ENCODE peak calls at places on chromosomes 5 and 9, in ten cellular contexts. S is fibroblast of lung, P is mammary epithelial cell, L is H1, I is PC-3, V is GM23248, C is neural progenitor cell, X is MM.1S, E is DND-41, O is IMR-90. U is an unnamed sample.

GRCh38 chr5:160133918-160134304 is 14.7 kb upstream of the PWWP2A start:
- DNase-seq in S (no peak), P (no peak), L (no peak), I (no peak), V (no peak), C (peak; percentile 22), X (no peak), E (no peak), O (no peak), U (no peak)

GRCh38 chr9:91972711-91973110 is 22.7 kb upstream of the ROR2 start:
- DNase-seq in S (no peak), P (no peak), L (no peak), I (no peak), V (no peak), C (no peak), X (no peak), E (no peak), O (no peak), U (no peak)

GRCh38 chr9:109910616-109911568 is 130.9 kb downstream of the PALM2AKAP2 start:
- DNase-seq in S (peak; percentile 76), P (peak; percentile 20), L (no peak), I (peak; percentile 66), V (peak; percentile 86), C (no peak), X (no peak), E (no peak), O (peak; percentile 88), U (no peak)

GRCh38 chr9:110192531-110193326 is 15.2 kb downstream of the C9orf152 start:
- DNase-seq in S (peak; percentile 81), P (no peak), L (no peak), I (no peak), V (peak; percentile 91), C (no peak), X (peak; percentile 67), E (no peak), O (peak; percentile 78), U (no peak)

GRCh38 chr9:5186416-5187169 is 1.2 kb upstream of the INSL6 start:
- DNase-seq in S (peak; percentile 64), P (peak; percentile 55), L (peak; percentile 25), I (peak; percentile 71), V (peak; percentile 74), C (peak; percentile 70), X (peak; percentile 74), E (peak; percentile 70), O (peak; percentile 73), U (peak; percentile 78)

GRCh38 chr9:37827483-37828165 is 27.0 kb downstream of the DCAF10 start:
- DNase-seq in S (no peak), P (no peak), L (no peak), I (no peak), V (no peak), C (no peak), X (no peak), E (no peak), O (no peak), U (peak; percentile 25)

GRCh38 chr5:155728146-155728856 is 598.7 kb upstream of the SGCD start:
- DNase-seq in S (peak; percentile 15), P (peak; percentile 34), L (no peak), I (no peak), V (peak; percentile 74), C (peak; percentile 83), X (no peak), E (no peak), O (peak; percentile 16), U (no peak)

GRCh38 chr9:135840107-135840506 is 67.2 kb downstream of the CAMSAP1 start:
- DNase-seq in S (no peak), P (no peak), L (no peak), I (no peak), V (no peak), C (no peak), X (no peak), E (no peak), O (no peak), U (no peak)

GRCh38 chr5:107957023-107957422 is 286.3 kb upstream of the EFNA5 start:
- DNase-seq in S (no peak), P (no peak), L (no peak), I (no peak), V (no peak), C (peak; percentile 55), X (no peak), E (no peak), O (no peak), U (no peak)

GRCh38 chr5:126056851-126057622 is 366.2 kb upstream of the GRAMD2B start:
- DNase-seq in S (no peak), P (no peak), L (peak; percentile 90), I (no peak), V (no peak), C (no peak), X (no peak), E (no peak), O (no peak), U (no peak)

GRCh38 chr9:111108946-111109345 is 70.7 kb upstream of the LPAR1 start:
- DNase-seq in S (peak; percentile 95), P (peak; percentile 44), L (no peak), I (no peak), V (peak; percentile 97), C (no peak), X (no peak), E (no peak), O (peak; percentile 90), U (no peak)

GRCh38 chr5:53027913-53028312 is 38.8 kb downstream of the ITGA2 start:
- DNase-seq in S (peak; percentile 83), P (peak; percentile 92), L (no peak), I (peak; percentile 74), V (peak; percentile 85), C (no peak), X (no peak), E (no peak), O (peak; percentile 82), U (no peak)

GRCh38 chr9:69444791-69445190 is 119.8 kb downstream of the ENTREP1 start:
- DNase-seq in S (no peak), P (no peak), L (no peak), I (no peak), V (no peak), C (no peak), X (no peak), E (no peak), O (no peak), U (no peak)

GRCh38 chr5:42889311-42889933 is 77.7 kb upstream of the SELENOP start:
- DNase-seq in S (peak; percentile 86), P (peak; percentile 65), L (peak; percentile 43), I (peak; percentile 96), V (peak; percentile 67), C (peak; percentile 81), X (peak; percentile 74), E (peak; percentile 72), O (peak; percentile 61), U (peak; percentile 90)

GRCh38 chr5:159451197-159452052 is 121.1 kb upstream of the IL12B start:
- DNase-seq in S (peak; percentile 97), P (peak; percentile 84), L (no peak), I (peak; percentile 91), V (peak; percentile 97), C (no peak), X (no peak), E (no peak), O (peak; percentile 98), U (no peak)

GRCh38 chr5:893137-893506 is 438 bp downstream of the TRIP13 start:
- DNase-seq in S (no peak), P (no peak), L (no peak), I (no peak), V (peak; percentile 2), C (peak; percentile 38), X (peak; percentile 21), E (no peak), O (no peak), U (peak; percentile 52)

GRCh38 chr5:10856646-10857332 is 95.8 kb upstream of the DAP start:
- DNase-seq in S (peak; percentile 51), P (peak; percentile 6), L (peak; percentile 70), I (peak; percentile 62), V (peak; percentile 67), C (peak; percentile 96), X (no peak), E (no peak), O (peak; percentile 77), U (peak; percentile 67)

GRCh38 chr5:78002690-78003089 is 226.6 kb upstream of the TBCA start:
- DNase-seq in S (no peak), P (no peak), L (no peak), I (no peak), V (no peak), C (no peak), X (no peak), E (no peak), O (no peak), U (no peak)

GRCh38 chr9:134329886-134330285 is 3.6 kb downstream of the RXRA start:
- DNase-seq in S (no peak), P (peak; percentile 60), L (no peak), I (no peak), V (peak; percentile 52), C (no peak), X (no peak), E (no peak), O (no peak), U (no peak)
- H3K9ac ChIP-seq in S (peak overlapping the region; percentile 69), P (peak overlapping the region; percentile 32), L (no peak overlapping the region), I (no peak overlapping the region), V (peak overlapping the region; percentile 84), C (no peak overlapping the region), X (no peak overlapping the region), E (no peak overlapping the region), O (no peak overlapping the region), U (no peak overlapping the region)

DNA sequence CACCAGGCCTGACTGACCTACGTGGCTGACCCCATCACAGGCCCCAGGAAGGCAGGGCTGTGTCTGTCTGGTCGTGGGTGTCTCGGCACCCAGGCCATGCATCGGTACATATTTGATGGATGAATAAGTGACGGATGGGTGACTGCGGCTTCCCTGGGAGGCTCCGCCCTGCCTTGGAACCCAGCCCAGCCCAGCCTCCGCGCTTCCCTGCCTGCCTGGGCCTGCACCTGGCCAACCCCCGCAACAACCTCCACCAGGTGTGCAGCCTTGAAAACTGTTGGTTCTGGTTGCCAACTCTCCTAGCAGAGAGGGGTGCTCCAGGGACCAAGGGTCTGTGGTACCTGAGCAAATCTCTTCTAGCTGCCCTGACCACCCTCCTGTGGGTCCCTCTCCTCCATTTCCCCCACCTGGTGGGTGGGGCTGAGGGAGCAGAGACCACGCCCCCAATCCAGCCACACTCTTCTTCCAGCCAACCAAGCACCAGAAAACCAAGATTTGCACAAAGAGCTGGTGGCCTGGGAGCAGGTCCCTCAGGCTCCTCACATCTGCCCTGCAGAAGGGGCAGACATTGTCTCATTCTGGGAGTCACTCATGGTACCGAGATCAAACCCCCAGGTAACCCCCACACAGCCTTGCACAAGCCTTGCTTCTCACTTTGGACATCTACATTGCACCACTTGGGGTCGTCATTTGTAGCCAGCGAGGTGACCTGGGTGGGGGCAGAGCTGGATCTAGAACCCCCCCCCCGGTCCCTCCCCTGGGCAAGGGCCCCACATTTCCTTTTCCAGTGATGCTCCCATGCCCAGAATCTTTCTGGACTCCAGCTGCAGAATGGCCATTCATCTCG is 100.6 kb upstream of the IER5L start:
- DNase-seq in S (no peak), P (peak; percentile 90), L (no peak), I (peak; percentile 81), V (peak; percentile 45), C (peak; percentile 25), X (peak; percentile 53), E (no peak), O (no peak), U (no peak)
- H3K27ac ChIP-seq in S (no peak overlapping the region), P (peak overlapping the region; percentile 48), L (no peak overlapping the region), I (no peak overlapping the region), V (no peak overlapping the region), C (no peak overlapping the region), X (peak overlapping the region; percentile 44), E (no peak overlapping the region), O (no peak overlapping the region), U (no peak overlapping the region)

GRCh38 chr9:131545786-131546335 is 538 bp downstream of the PRRT1B start:
- DNase-seq in S (no peak), P (no peak), L (no peak), I (no peak), V (no peak), C (no peak), X (no peak), E (no peak), O (no peak), U (no peak)
- H3K4me2 ChIP-seq in S (no peak overlapping the region), P (no peak overlapping the region), L (peak overlapping the region; percentile 98), I (peak overlapping the region; percentile 85), V (no peak overlapping the region), C (peak overlapping the region; percentile 13), X (no peak overlapping the region), E (no peak overlapping the region), O (no peak overlapping the region), U (no peak overlapping the region)

GRCh38 chr9:133854785-133855184 is 116.6 kb upstream of the SARDH start:
- DNase-seq in S (no peak), P (no peak), L (no peak), I (no peak), V (no peak), C (no peak), X (no peak), E (no peak), O (no peak), U (no peak)
- H3K9ac ChIP-seq in S (peak overlapping the region; percentile 39), P (no peak overlapping the region), L (no peak overlapping the region), I (no peak overlapping the region), V (no peak overlapping the region), C (no peak overlapping the region), X (no peak overlapping the region), E (no peak overlapping the region), O (no peak overlapping the region), U (no peak overlapping the region)